ENCODE peak calls at places on chromosomes 1 and 21, in nine cellular contexts. A, H, P, F, O, I, X, V and L are unnamed samples.

GRCh38 chr1:107365874-107366273 is 225.0 kb downstream of the NTNG1 start:
- DNase-seq in X (no peak), F (no peak), P (no peak), O (no peak), A (no peak), V (no peak), I (no peak), H (no peak), L (no peak)

GRCh38 chr21:32185726-32186125 is 93.1 kb downstream of the MIS18A start:
- DNase-seq in O (no peak), H (no peak), X (no peak), A (no peak), V (no peak), P (no peak), F (no peak), I (no peak), L (no peak)

GRCh38 chr1:33097137-33097611 is 16.2 kb downstream of the AZIN2 start:
- DNase-seq in O (no peak), V (no peak), A (no peak), H (no peak), X (peak; percentile 40), I (no peak), F (peak; percentile 41), P (no peak), L (no peak)

GRCh38 chr1:61050541-61051454 is 31.6 kb upstream of the NFIA start:
- DNase-seq in X (peak; percentile 51), I (peak; percentile 54), F (no peak), O (peak; percentile 27), H (peak; percentile 40), P (peak; percentile 85), A (no peak), V (no peak), L (no peak)

GRCh38 chr1:11930571-11931445 is 3.7 kb upstream of the PLOD1 start:
- DNase-seq in P (no peak), A (no peak), I (no peak), X (peak; percentile 57), F (peak; percentile 63), V (no peak), H (peak; percentile 89), O (no peak), L (no peak)

GRCh38 chr1:94325379-94326302 is 88.3 kb upstream of the ARHGAP29 start:
- DNase-seq in A (peak; percentile 88), P (no peak), I (no peak), X (peak; percentile 99), H (peak; percentile 98), O (peak; percentile 99), F (peak; percentile 93), V (no peak), L (no peak)

GRCh38 chr1:42939216-42939615 is 19.5 kb downstream of the SLC2A1 start:
- DNase-seq in X (no peak), O (no peak), A (no peak), H (no peak), P (no peak), I (peak; percentile 73), V (no peak), F (no peak), L (no peak)

GRCh38 chr1:25727819-25728286 is 72.1 kb upstream of the SELENON start:
- DNase-seq in A (no peak), V (no peak), X (peak; percentile 40), F (peak; percentile 27), I (peak; percentile 84), P (peak; percentile 58), H (peak; percentile 20), O (no peak), L (no peak)

GRCh38 chr21:38478782-38479181 is 19.5 kb downstream of the ERG start:
- DNase-seq in F (peak; percentile 9), I (no peak), X (peak; percentile 88), A (peak; percentile 91), V (no peak), H (no peak), P (no peak), O (no peak), L (no peak)

GRCh38 chr1:40317394-40318074 is 448 bp upstream of the COL9A2 start:
- DNase-seq in I (no peak), V (no peak), O (no peak), P (peak; percentile 16), H (no peak), X (no peak), A (no peak), F (no peak), L (no peak)

GRCh38 chr1:3456964-3457909 is 2.8 kb downstream of the ARHGEF16 start:
- DNase-seq in H (no peak), I (no peak), O (no peak), A (no peak), P (no peak), F (no peak), V (no peak), X (no peak), L (no peak)

GRCh38 chr21:37469441-37469840 is 102.9 kb downstream of the DYRK1A start:
- DNase-seq in F (no peak), X (no peak), V (no peak), P (no peak), I (no peak), H (no peak), O (no peak), A (no peak), L (no peak)

GRCh38 chr1:56973898-56974752 is 8.3 kb upstream of the C8B start:
- DNase-seq in X (no peak), V (no peak), A (no peak), H (no peak), F (no peak), I (no peak), O (no peak), P (no peak), L (no peak)

GRCh38 chr21:29540289-29540688 is 241.6 kb downstream of the BACH1 start:
- DNase-seq in P (no peak), H (no peak), X (no peak), O (no peak), V (no peak), I (no peak), A (no peak), F (peak; percentile 2), L (no peak)

GRCh38 chr1:55714230-55714629 is 499.1 kb upstream of the USP24 start:
- DNase-seq in V (no peak), A (no peak), H (no peak), P (no peak), I (no peak), O (no peak), X (no peak), F (no peak), L (no peak)

GRCh38 chr1:27203946-27204345 is 30.5 kb upstream of the WDTC1 start:
- DNase-seq in F (no peak), I (no peak), O (no peak), A (no peak), P (no peak), V (no peak), X (peak; percentile 56), H (no peak), L (no peak)

GRCh38 chr1:19825298-19825697 is 10.2 kb upstream of the RNF186 start:
- DNase-seq in F (no peak), I (peak; percentile 37), P (peak; percentile 31), X (no peak), V (peak; percentile 36), H (no peak), A (no peak), O (no peak), L (no peak)

GRCh38 chr1:36751525-36751924 is 268.8 kb upstream of the CSF3R start:
- DNase-seq in P (no peak), I (no peak), H (no peak), F (no peak), X (no peak), V (no peak), A (no peak), O (peak; percentile 60), L (no peak)

GRCh38 chr1:51282605-51283004 is 46.5 kb downstream of the RNF11 start:
- DNase-seq in V (no peak), X (no peak), O (no peak), F (no peak), P (no peak), I (no peak), H (no peak), A (no peak), L (no peak)

GRCh38 chr1:227907439-227908015 is 40.2 kb downstream of the WNT9A start:
- DNase-seq in V (no peak), H (no peak), P (no peak), A (no peak), O (no peak), F (no peak), X (no peak), I (no peak), L (no peak)

GRCh38 chr1:180594723-180595122 is 36.0 kb downstream of the OVAAL start:
- DNase-seq in V (no peak), X (peak; percentile 27), I (no peak), H (no peak), A (no peak), F (no peak), O (no peak), P (peak; percentile 25), L (no peak)

GRCh38 chr21:38139380-38140168 is 117.2 kb upstream of the KCNJ15 start:
- DNase-seq in I (peak; percentile 45), V (no peak), A (peak; percentile 52), F (peak; percentile 25), P (no peak), H (no peak), O (peak; percentile 95), X (peak; percentile 58), L (no peak)

GRCh38 chr21:42238185-42238934 is 19.4 kb downstream of the ABCG1 start:
- DNase-seq in H (no peak), P (no peak), V (no peak), I (no peak), O (no peak), X (no peak), F (no peak), A (no peak), L (no peak)

GRCh38 chr21:44924611-44925010 is 3.9 kb upstream of the ITGB2 start:
- DNase-seq in H (no peak), O (no peak), F (no peak), I (no peak), P (no peak), V (no peak), X (no peak), A (no peak), L (peak; percentile 35)
- TF ChIP-seq EZH2 in H (no peak), O (no peak), F (no peak), I (no peak), P (no peak), V (no peak), X (no peak), A (no peak), L (no peak)

GRCh38 chr1:77282187-77282865 is 507 bp downstream of the AK5 start:
- DNase-seq in X (peak; percentile 70), P (peak; percentile 67), A (no peak), O (peak; percentile 23), F (peak; percentile 36), I (peak; percentile 5), H (peak; percentile 35), V (no peak), L (no peak)
- TF ChIP-seq EZH2 in X (no peak), P (no peak), A (peak; percentile 72), O (no peak), F (no peak), I (no peak), H (peak; percentile 39), V (peak; percentile 59), L (no peak)

GRCh38 chr1:101237229-101237837 is 514 bp downstream of the S1PR1 start:
- DNase-seq in F (peak; percentile 84), I (no peak), V (no peak), P (peak; percentile 34), H (peak; percentile 64), A (no peak), X (peak; percentile 89), O (peak; percentile 50), L (no peak)
- TF ChIP-seq EZH2 in F (no peak), I (no peak), V (no peak), P (no peak), H (no peak), A (peak; percentile 47), X (no peak), O (no peak), L (no peak)

GRCh38 chr1:29706936-29707335 is 470.6 kb downstream of the PTPRU start:
- DNase-seq in P (peak; percentile 92), X (peak; percentile 77), F (peak; percentile 51), V (peak; percentile 60), A (no peak), O (peak; percentile 75), I (peak; percentile 72), H (peak; percentile 47), L (no peak)
- TF ChIP-seq EZH2 in P (no peak), X (no peak), F (no peak), V (no peak), A (no peak), O (no peak), I (no peak), H (no peak), L (no peak)